ENCODE peak calls at places on chromosomes 4 and X, in eight cellular contexts. S is HCT116, J is K562, F is GM23338, B is GM12878, C is HepG2, Q is H1, V is SK-N-MC. P is an unnamed sample.

GRCh38 chr4:77818077-77818666 is 996 bp downstream of the CNOT6L start:
- DNase-seq in V (peak), S (peak), F (peak), B (no peak), J (peak), C (peak), Q (peak), P (peak)

GRCh38 chr4:65392488-65392887 is 277.8 kb downstream of the EPHA5 start:
- DNase-seq in Q (no peak), B (no peak), V (no peak), S (no peak), F (no peak), J (no peak), C (no peak), P (no peak)

GRCh38 chr4:19678763-19679162 is 572.9 kb upstream of the SLIT2 start:
- DNase-seq in Q (no peak), V (no peak), J (no peak), F (no peak), S (no peak), B (no peak), C (no peak), P (no peak)

GRCh38 chr4:7172508-7172907 is 19.8 kb upstream of the SORCS2 start:
- DNase-seq in S (no peak), Q (no peak), F (no peak), B (no peak), V (no peak), J (no peak), C (no peak), P (no peak)

GRCh38 chr4:54539500-54540029 is 118.2 kb upstream of the KIT start:
- DNase-seq in S (no peak), J (peak), F (peak), B (no peak), Q (peak), C (peak), V (no peak), P (peak)

GRCh38 chr4:7384003-7384928 is 50.5 kb downstream of the PSAPL1 start:
- DNase-seq in J (no peak), F (no peak), V (no peak), S (no peak), B (no peak), C (no peak), Q (no peak), P (no peak)

GRCh38 chrX:56802921-56803848 is 74.1 kb downstream of the NBDY start:
- DNase-seq in J (peak), C (peak), S (no peak), V (no peak), F (peak), B (peak), Q (peak), P (peak)

GRCh38 chr4:138702471-138702870 is 313.1 kb upstream of the NOCT start:
- DNase-seq in F (no peak), Q (no peak), C (no peak), B (no peak), S (no peak), J (no peak), V (no peak), P (no peak)

GRCh38 chrX:45747905-45748304 is 547.2 kb upstream of the DIPK2B start:
- DNase-seq in V (no peak), S (no peak), C (no peak), J (no peak), F (no peak), Q (no peak), B (no peak), P (no peak)

GRCh38 chr4:108331905-108332632 is 163.3 kb upstream of the LEF1 start:
- DNase-seq in C (no peak), V (no peak), Q (no peak), S (no peak), J (no peak), F (no peak), B (no peak), P (no peak)

GRCh38 chrX:72131317-72132294 is at the start of gene RTL5:
- DNase-seq in J (peak), B (no peak), S (peak), Q (peak), V (no peak), C (peak), F (peak), P (peak)

DNA sequence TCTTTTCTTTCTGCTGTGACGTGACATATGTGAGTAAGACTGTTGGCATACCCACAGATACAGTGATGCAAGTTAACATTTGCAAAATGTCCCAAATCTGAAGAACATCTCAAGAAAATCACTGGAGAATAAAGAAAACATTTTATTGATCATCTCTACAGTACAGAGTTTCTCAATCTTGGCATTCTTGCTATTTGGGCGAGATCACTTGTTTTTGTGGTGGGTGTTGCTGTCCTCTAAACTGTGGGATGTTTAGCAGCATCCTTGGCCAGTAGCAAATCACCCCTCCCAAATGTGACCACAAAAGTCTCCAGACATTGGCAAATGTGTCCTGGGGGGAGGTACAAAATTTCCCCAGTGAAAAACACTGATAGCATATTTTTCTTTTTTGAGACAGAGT is 28.8 kb downstream of the AMELX start:
- DNase-seq in Q (no peak), V (no peak), C (no peak), J (no peak), B (no peak), S (no peak), F (no peak), P (no peak)
- TF ChIP-seq POLR2AphosphoS5 in Q (no peak), V (no peak), C (no peak), J (no peak), B (no peak), S (no peak), F (no peak), P (no peak)

DNA sequence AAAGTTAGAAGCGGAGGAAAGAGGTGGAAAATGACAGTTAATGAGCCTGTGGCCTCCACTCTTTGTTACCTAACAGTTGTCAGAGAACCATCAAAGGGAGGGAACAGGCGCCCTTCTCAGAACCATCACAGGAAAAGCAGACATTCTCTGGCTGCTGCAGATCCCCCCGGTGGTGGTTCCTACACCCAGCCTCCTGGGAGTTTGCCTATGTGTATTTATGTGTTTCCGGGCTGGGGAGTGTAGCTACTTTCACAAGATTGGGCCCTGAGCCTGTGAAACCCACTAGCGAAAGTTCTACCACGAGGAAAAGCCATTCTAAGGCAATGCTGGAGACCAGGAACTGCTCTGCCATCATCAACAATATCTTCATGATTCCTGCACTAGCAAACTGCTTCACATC is 52.7 kb upstream of the BCOR start:
- DNase-seq in J (no peak), V (no peak), S (no peak), C (no peak), B (no peak), Q (no peak), F (peak), P (no peak)
- TF ChIP-seq EZH2 in J (no peak), V (no peak), S (no peak), C (no peak), B (no peak), Q (no peak), F (no peak), P (no peak)

GRCh38 chr4:152937280-152937534 is 1.1 kb downstream of the FHDC1 start:
- DNase-seq in J (no peak), B (no peak), F (no peak), Q (no peak), V (no peak), S (no peak), C (no peak), P (no peak)
- TF ChIP-seq POLR2AphosphoS5 in J (no peak), B (no peak), F (no peak), Q (no peak), V (no peak), S (no peak), C (no peak), P (no peak)

GRCh38 chr4:10607206-10607605 is 77.4 kb downstream of the CLNK start:
- DNase-seq in J (no peak), F (no peak), C (no peak), B (no peak), S (no peak), V (no peak), Q (no peak), P (no peak)
- TF ChIP-seq EZH2 in J (no peak), F (no peak), C (no peak), B (no peak), S (no peak), V (no peak), Q (no peak), P (no peak)